ENCODE peak calls at places on chromosomes 12 and 14, in four cellular contexts. U is progenitor cell of endocrine pancreas, G is DND-41, K is mesenchymal stem cell. Q is an unnamed sample.

GRCh38 chr12:21527451-21528180 is 1.5 kb downstream of the SPX start:
- DNase-seq in K (peak; percentile 62), U (peak; percentile 61), G (no peak), Q (peak; percentile 89)

GRCh38 chr12:13044859-13045384 is 741 bp downstream of the FAM234B start:
- DNase-seq in K (peak; percentile 26), U (no peak), G (no peak), Q (no peak)

GRCh38 chr12:116535241-116535640 is 23.9 kb upstream of the MAP1LC3B2 start:
- DNase-seq in K (no peak), G (no peak), U (no peak), Q (no peak)

GRCh38 chr12:119668315-119668651 is 350 bp downstream of the PRKAB1 start:
- DNase-seq in G (no peak), U (no peak), K (no peak), Q (no peak)

GRCh38 chr12:30396576-30396975 is 299.1 kb downstream of the IPO8 start:
- DNase-seq in K (no peak), G (no peak), U (no peak), Q (no peak)

GRCh38 chr12:9868271-9868815 is 811 bp downstream of the CLEC2B start:
- DNase-seq in K (peak; percentile 25), U (no peak), G (no peak), Q (no peak)

GRCh38 chr12:124620606-124621295 is 53.3 kb upstream of the NCOR2 start:
- DNase-seq in K (peak; percentile 44), U (no peak), G (no peak), Q (no peak)

GRCh38 chr14:74573421-74574091 is 38.5 kb downstream of the LTBP2 start:
- DNase-seq in K (no peak), U (no peak), G (no peak), Q (peak; percentile 55)

GRCh38 chr12:122064780-122065588 is 13.6 kb upstream of the MLXIP start:
- DNase-seq in U (no peak), K (peak; percentile 96), G (no peak), Q (no peak)

GRCh38 chr12:116559080-116559329 is 176 bp upstream of the MAP1LC3B2 start:
- DNase-seq in K (no peak), G (no peak), U (no peak), Q (peak; percentile 58)

GRCh38 chr12:30764251-30764650 is 9.5 kb upstream of the CAPRIN2 start:
- DNase-seq in G (no peak), K (no peak), U (no peak), Q (no peak)

GRCh38 chr12:61870658-61871559 is 389.3 kb upstream of the USP15 start:
- DNase-seq in U (no peak), K (peak; percentile 30), G (peak; percentile 26), Q (no peak)

GRCh38 chr14:95507174-95507573 is 9.3 kb downstream of the SYNE3 start:
- DNase-seq in U (no peak), G (no peak), K (peak; percentile 94), Q (peak; percentile 73)

GRCh38 chr12:130142736-130143135 is 19.5 kb upstream of the FZD10 start:
- DNase-seq in U (no peak), G (no peak), K (no peak), Q (no peak)

GRCh38 chr14:57486767-57487379 is 6.8 kb downstream of the CCDC198 start:
- DNase-seq in G (peak; percentile 13), U (no peak), K (peak; percentile 51), Q (no peak)

GRCh38 chr12:123150273-123150803 is 552 bp downstream of the PITPNM2 start:
- DNase-seq in U (peak; percentile 19), G (peak; percentile 29), K (peak; percentile 20), Q (no peak)

GRCh38 chr14:105168496-105168978 is at the start of gene JAG2:
- DNase-seq in K (no peak), U (no peak), G (no peak), Q (peak; percentile 72)

GRCh38 chr14:104826197-104826857 is 25.4 kb downstream of the ZBTB42 start:
- DNase-seq in U (peak; percentile 98), K (peak; percentile 80), G (peak; percentile 84), Q (peak; percentile 100)

GRCh38 chr12:124524231-124524925 is 43.0 kb downstream of the NCOR2 start:
- DNase-seq in G (no peak), U (no peak), K (peak; percentile 94), Q (peak; percentile 75)

GRCh38 chr12:46556820-46557524 is 184.4 kb upstream of the SLC38A2 start:
- DNase-seq in G (no peak), U (no peak), K (peak; percentile 78), Q (no peak)

GRCh38 chr12:7060353-7060954 is at the start of gene C1S:
- DNase-seq in K (peak; percentile 99), U (no peak), G (no peak), Q (peak; percentile 80)

GRCh38 chr14:68784995-68785816 is 7.7 kb downstream of the ZFP36L1 start:
- DNase-seq in K (peak; percentile 79), U (no peak), G (no peak), Q (no peak)

GRCh38 chr14:94474581-94475031 is 1.4 kb downstream of the SERPINA9 start:
- DNase-seq in U (no peak), G (no peak), K (no peak), Q (no peak)

GRCh38 chr12:124359671-124360581 is 65.0 kb downstream of the RFLNA start:
- DNase-seq in K (no peak), G (no peak), U (no peak), Q (peak; percentile 74)

GRCh38 chr14:50310445-50310844 is 1.6 kb downstream of the L2HGDH start:
- DNase-seq in U (no peak), G (no peak), K (no peak), Q (no peak)

GRCh38 chr12:23204933-23205778 is 580.2 kb downstream of the ETNK1 start:
- DNase-seq in G (peak; percentile 30), U (no peak), K (peak; percentile 67), Q (no peak)

GRCh38 chr14:51533160-51533559 is 118.5 kb upstream of the FRMD6 start:
- DNase-seq in U (no peak), K (peak; percentile 43), G (no peak), Q (no peak)

GRCh38 chr14:104009297-104009696 is 67.0 kb upstream of the RD3L start:
- DNase-seq in G (no peak), K (no peak), U (no peak), Q (no peak)

GRCh38 chr14:69682607-69683263 is 71.3 kb downstream of the SUSD6 start:
- DNase-seq in K (no peak), U (no peak), G (no peak), Q (peak; percentile 60)

GRCh38 chr14:105067140-105067968 is 2.1 kb upstream of the GPR132 start:
- DNase-seq in G (no peak), U (no peak), K (peak; percentile 25), Q (peak; percentile 69)

GRCh38 chr12:14972816-14973215 is at the start of gene PDE6H:
- DNase-seq in U (no peak), G (no peak), K (no peak), Q (no peak)

GRCh38 chr12:77108707-77109106 is 43.3 kb upstream of the E2F7 start:
- DNase-seq in G (no peak), K (no peak), U (no peak), Q (no peak)

GRCh38 chr12:130336723-130337475 is 788 bp upstream of the PIWIL1 start:
- DNase-seq in G (no peak), U (no peak), K (no peak), Q (peak; percentile 73)

GRCh38 chr12:51922762-51923505 is 15.6 kb downstream of the ACVRL1 start:
- DNase-seq in G (no peak), U (no peak), K (peak; percentile 85), Q (peak; percentile 74)

Q was measured in upper lobe of left lung.